ENCODE peak calls at places on chromosomes 2 and 18, in six cellular contexts. W is fibroblast of the aortic adventitia, Q is adipocyte, X is heart right ventricle, Z is right cardiac atrium, F is HFF-Myc. L is an unnamed sample.

GRCh38 chr18:55179460-55180195 is 220.4 kb upstream of the CCDC68 start:
- DNase-seq in W (peak), Q (peak), X (no peak), Z (no peak), F (peak), L (peak)

GRCh38 chr2:40955635-40956034 is 503.7 kb upstream of the SLC8A1 start:
- DNase-seq in W (no peak), Q (no peak), X (no peak), Z (no peak), F (no peak), L (no peak)

GRCh38 chr2:119536209-119536608 is 8.0 kb upstream of the CFAP221 start:
- DNase-seq in W (no peak), Q (no peak), X (no peak), Z (no peak), F (no peak), L (no peak)

GRCh38 chr2:182115258-182115657 is 129.6 kb downstream of the PPP1R1C start:
- DNase-seq in W (no peak), Q (no peak), X (no peak), Z (no peak), F (no peak), L (no peak)

GRCh38 chr2:227413371-227413770 is 25.6 kb upstream of the SCYGR1 start:
- DNase-seq in W (no peak), Q (no peak), X (no peak), Z (no peak), F (no peak), L (no peak)

GRCh38 chr2:138787053-138787666 is 7.0 kb upstream of the NXPH2 start:
- DNase-seq in W (peak), Q (peak), X (no peak), Z (no peak), F (peak), L (no peak)

GRCh38 chr2:88651646-88652045 is 24.4 kb upstream of the EIF2AK3 start:
- DNase-seq in W (no peak), Q (no peak), X (no peak), Z (no peak), F (no peak), L (no peak)

GRCh38 chr2:30136729-30137444 is 9.9 kb upstream of the YPEL5 start:
- DNase-seq in W (no peak), Q (no peak), X (no peak), Z (no peak), F (no peak), L (no peak)

GRCh38 chr2:231604101-231604684 is 11.5 kb downstream of the TEX44 start:
- DNase-seq in W (no peak), Q (no peak), X (peak), Z (peak), F (no peak), L (no peak)

GRCh38 chr2:11398710-11399109 is 54.3 kb upstream of the ROCK2 start:
- DNase-seq in W (no peak), Q (no peak), X (peak), Z (peak), F (no peak), L (no peak)

GRCh38 chr2:45192481-45192880 is 183.2 kb upstream of the SIX2 start:
- DNase-seq in W (no peak), Q (no peak), X (no peak), Z (no peak), F (no peak), L (no peak)

GRCh38 chr2:160920791-160921303 is 239.4 kb upstream of the TANK start:
- DNase-seq in W (peak), Q (peak), X (peak), Z (peak), F (peak), L (peak)

GRCh38 chr2:16852651-16853050 is 187.0 kb upstream of the CYRIA start:
- DNase-seq in W (no peak), Q (no peak), X (no peak), Z (no peak), F (no peak), L (no peak)

GRCh38 chr18:27685807-27686412 is 491.0 kb downstream of the CDH2 start:
- DNase-seq in W (peak), Q (peak), X (no peak), Z (peak), F (peak), L (peak)

GRCh38 chr2:12721571-12722444 is 5.1 kb downstream of the TRIB2 start:
- DNase-seq in W (peak), Q (peak), X (no peak), Z (peak), F (no peak), L (no peak)

GRCh38 chr18:58862851-58863538 is 1.7 kb upstream of the ZNF532 start:
- DNase-seq in W (peak), Q (peak), X (peak), Z (peak), F (no peak), L (no peak)

GRCh38 chr2:4507706-4508105 is 804.3 kb downstream of the DCDC2C start:
- DNase-seq in W (no peak), Q (no peak), X (no peak), Z (no peak), F (no peak), L (no peak)

GRCh38 chr2:128628996-128629395 is 310.3 kb upstream of the HS6ST1 start:
- DNase-seq in W (no peak), Q (no peak), X (no peak), Z (no peak), F (no peak), L (no peak)

GRCh38 chr2:236731767-236732580 is 162.3 kb downstream of the ACKR3 start:
- DNase-seq in W (peak), Q (peak), X (peak), Z (peak), F (no peak), L (no peak)

GRCh38 chr2:68653538-68653982 is 10.2 kb downstream of the PROKR1 start:
- DNase-seq in W (peak), Q (peak), X (peak), Z (peak), F (peak), L (no peak)

GRCh38 chr2:218998414-218999002 is 5.3 kb upstream of the CRYBA2 start:
- DNase-seq in W (no peak), Q (no peak), X (no peak), Z (no peak), F (no peak), L (no peak)

GRCh38 chr2:43125090-43125998 is 101.1 kb downstream of the ZFP36L2 start:
- DNase-seq in W (no peak), Q (no peak), X (no peak), Z (no peak), F (no peak), L (no peak)

GRCh38 chr2:170455617-170456426 is 259.3 kb upstream of the SP5 start:
- DNase-seq in W (no peak), Q (no peak), X (no peak), Z (no peak), F (no peak), L (no peak)

GRCh38 chr2:112708968-112709367 is 11.9 kb upstream of the NT5DC4 start:
- DNase-seq in W (no peak), Q (no peak), X (no peak), Z (no peak), F (no peak), L (no peak)

GRCh38 chr2:129480790-129481189 is 498.7 kb upstream of the RAB6C start:
- DNase-seq in W (no peak), Q (no peak), X (no peak), Z (no peak), F (no peak), L (no peak)

GRCh38 chr18:75204978-75205759 is 3.8 kb downstream of the PTGR3 start:
- DNase-seq in W (no peak), Q (peak), X (no peak), Z (no peak), F (no peak), L (no peak)

GRCh38 chr2:197500503-197501179 is 462 bp downstream of the HSPE1 start:
- DNase-seq in W (peak), Q (peak), X (no peak), Z (no peak), F (no peak), L (no peak)

GRCh38 chr18:23864620-23865019 is 149.9 kb upstream of the TTC39C start:
- DNase-seq in W (no peak), Q (no peak), X (no peak), Z (no peak), F (no peak), L (no peak)

GRCh38 chr18:68960355-68960754 is 162.5 kb downstream of the CCDC102B start:
- DNase-seq in W (no peak), Q (no peak), X (no peak), Z (peak), F (no peak), L (no peak)

GRCh38 chr2:235665656-235666239 is 171.9 kb downstream of the AGAP1 start:
- DNase-seq in W (peak), Q (no peak), X (no peak), Z (no peak), F (no peak), L (no peak)

GRCh38 chr2:190117305-190117704 is 54.8 kb upstream of the MSTN start:
- DNase-seq in W (no peak), Q (peak), X (no peak), Z (no peak), F (no peak), L (no peak)

GRCh38 chr2:190119948-190120347 is 57.4 kb upstream of the MSTN start:
- DNase-seq in W (no peak), Q (no peak), X (peak), Z (peak), F (no peak), L (no peak)

GRCh38 chr2:190123956-190124355 is 61.4 kb upstream of the MSTN start:
- DNase-seq in W (peak), Q (peak), X (no peak), Z (no peak), F (no peak), L (peak)

GRCh38 chr2:190121971-190122370 is 59.4 kb upstream of the MSTN start:
- DNase-seq in W (peak), Q (peak), X (no peak), Z (no peak), F (no peak), L (no peak)

GRCh38 chr2:190119257-190119656 is 56.7 kb upstream of the MSTN start:
- DNase-seq in W (peak), Q (no peak), X (peak), Z (peak), F (no peak), L (no peak)
- H3K4me3 ChIP-seq in W (peak), Q (peak), X (no peak), Z (peak), F (no peak), L (no peak)

GRCh38 chr2:111053266-111053665 is 67.4 kb upstream of the BCL2L11 start:
- DNase-seq in W (no peak), Q (no peak), X (no peak), Z (no peak), F (no peak), L (no peak)
- H3K4me3 ChIP-seq in W (no peak), Q (no peak), X (no peak), Z (no peak), F (no peak), L (no peak)

GRCh38 chr18:34115409-34116081 is 109.2 kb downstream of the NOL4 start:
- DNase-seq in W (peak), Q (no peak), X (no peak), Z (no peak), F (no peak), L (no peak)

GRCh38 chr18:34120294-34120693 is 104.4 kb downstream of the NOL4 start:
- DNase-seq in W (no peak), Q (peak), X (no peak), Z (no peak), F (no peak), L (no peak)

GRCh38 chr18:34117319-34117718 is 107.4 kb downstream of the NOL4 start:
- DNase-seq in W (no peak), Q (peak), X (no peak), Z (no peak), F (no peak), L (no peak)

GRCh38 chr18:34122724-34123334 is 101.9 kb downstream of the NOL4 start:
- DNase-seq in W (peak), Q (peak), X (peak), Z (no peak), F (peak), L (peak)

GRCh38 chr18:34121157-34121807 is 103.4 kb downstream of the NOL4 start:
- DNase-seq in W (peak), Q (peak), X (no peak), Z (no peak), F (no peak), L (no peak)
- H3K4me3 ChIP-seq in W (no peak), Q (peak), X (no peak), Z (no peak), F (no peak), L (no peak)

GRCh38 chr2:64644240-64645013 is 9.3 kb downstream of the SERTAD2 start:
- DNase-seq in W (peak), Q (peak), X (peak), Z (peak), F (no peak), L (no peak)

GRCh38 chr2:64646007-64646880 is 7.5 kb downstream of the SERTAD2 start:
- DNase-seq in W (peak), Q (peak), X (peak), Z (peak), F (no peak), L (no peak)

GRCh38 chr2:64645014-64645418 is 8.7 kb downstream of the SERTAD2 start:
- DNase-seq in W (peak), Q (peak), X (peak), Z (peak), F (no peak), L (no peak)

GRCh38 chr2:64641585-64641984 is 12.1 kb downstream of the SERTAD2 start:
- DNase-seq in W (no peak), Q (no peak), X (no peak), Z (no peak), F (no peak), L (no peak)

DNA sequence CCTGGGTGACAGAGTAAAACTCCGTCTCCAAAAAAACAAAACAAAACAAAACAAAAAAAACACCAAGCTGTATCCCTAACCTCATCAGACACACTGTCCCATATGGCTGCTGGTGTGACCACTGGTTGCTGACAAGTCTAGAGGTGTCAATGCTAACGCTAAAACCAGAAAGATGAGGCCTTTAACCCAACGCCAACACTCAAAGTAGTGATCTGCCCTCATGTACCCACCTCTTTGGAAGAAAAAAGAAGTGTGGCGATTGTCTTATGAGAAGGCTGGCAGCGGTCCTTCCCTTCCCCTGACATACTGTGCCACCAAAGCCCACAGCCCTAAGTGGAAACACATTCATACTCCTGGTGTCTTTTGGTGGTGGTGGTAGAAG is 9.9 kb downstream of the SERTAD2 start:
- DNase-seq in W (no peak), Q (no peak), X (no peak), Z (no peak), F (no peak), L (no peak)
- H3K4me3 ChIP-seq in W (peak), Q (peak), X (peak), Z (no peak), F (peak), L (peak)

DNA sequence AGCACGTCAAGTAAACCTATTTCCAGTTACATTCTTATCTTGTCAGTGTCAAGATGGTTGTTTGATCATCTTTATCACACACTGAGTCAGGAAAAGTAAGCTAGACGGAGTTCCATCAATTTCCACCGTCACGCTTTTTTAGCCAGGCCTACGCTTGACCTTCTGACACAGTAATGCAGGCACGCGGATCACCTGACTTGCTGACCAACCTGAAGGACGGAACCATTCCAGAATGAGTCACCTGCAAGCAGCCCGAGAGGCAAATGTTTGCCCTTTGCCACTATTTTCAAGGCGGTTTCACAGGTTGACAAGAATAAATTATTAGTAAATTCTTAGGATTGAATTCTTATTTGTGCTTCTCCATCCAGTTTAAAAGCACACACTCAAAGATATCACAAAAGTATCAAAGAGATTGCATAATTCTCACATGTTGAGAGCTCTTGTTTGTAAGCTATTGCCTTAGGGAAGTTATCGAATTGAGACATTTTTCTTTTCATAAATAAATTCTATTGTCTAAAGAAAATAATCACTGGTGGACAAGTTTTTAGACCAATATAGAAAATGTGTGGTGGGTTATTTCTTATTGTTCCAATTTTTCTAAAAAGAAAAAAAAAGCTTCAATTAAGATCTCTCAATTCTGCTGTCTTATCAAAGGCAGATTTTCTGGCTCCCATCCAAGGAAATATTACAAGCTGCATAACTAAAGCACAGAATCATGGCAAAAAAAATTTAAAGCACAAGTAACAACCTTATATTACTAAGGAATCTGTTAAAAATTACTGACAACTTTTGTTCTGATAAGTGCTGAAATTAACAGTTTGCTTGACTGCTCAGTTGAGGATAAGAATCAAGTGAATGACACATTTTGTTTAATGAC is 31.9 kb downstream of the UXS1 start:
- DNase-seq in W (peak), Q (peak), X (no peak), Z (no peak), F (no peak), L (no peak)
- H3K4me3 ChIP-seq in W (no peak), Q (no peak), X (no peak), Z (no peak), F (no peak), L (no peak)

GRCh38 chr18:50398947-50399346 is 24.1 kb downstream of the SKA1 start:
- DNase-seq in W (no peak), Q (no peak), X (no peak), Z (no peak), F (no peak), L (no peak)

GRCh38 chr18:50398099-50398498 is 23.3 kb downstream of the SKA1 start:
- DNase-seq in W (no peak), Q (no peak), X (no peak), Z (no peak), F (no peak), L (no peak)

GRCh38 chr18:50399582-50399981 is 24.7 kb downstream of the SKA1 start:
- DNase-seq in W (no peak), Q (no peak), X (no peak), Z (no peak), F (peak), L (no peak)

GRCh38 chr18:50401334-50401733 is 26.5 kb downstream of the SKA1 start:
- DNase-seq in W (no peak), Q (no peak), X (no peak), Z (no peak), F (no peak), L (no peak)

DNA sequence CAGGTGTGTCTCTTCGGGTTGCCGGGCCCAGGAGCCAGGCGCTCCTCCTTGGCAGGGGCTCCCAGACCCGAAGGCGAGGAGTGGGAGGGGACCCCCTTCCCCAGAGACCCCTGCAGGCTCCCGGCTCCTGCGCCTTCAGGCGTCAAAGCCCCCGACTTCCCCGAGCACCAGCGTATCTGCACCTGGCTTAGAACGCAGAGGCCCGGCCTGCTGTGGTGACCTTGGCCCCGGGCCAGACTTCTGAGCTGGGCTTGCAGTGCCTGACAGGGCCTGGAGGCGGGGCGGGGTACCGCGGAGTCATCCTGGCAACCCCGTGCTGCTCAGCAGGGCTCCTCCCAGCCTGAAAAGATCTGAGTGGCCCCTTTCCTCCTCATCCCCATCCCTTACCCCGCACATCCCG is 27.0 kb downstream of the SKA1 start:
- DNase-seq in W (peak), Q (no peak), X (peak), Z (peak), F (no peak), L (no peak)
- H3K4me3 ChIP-seq in W (no peak), Q (no peak), X (no peak), Z (no peak), F (no peak), L (no peak)

DNA sequence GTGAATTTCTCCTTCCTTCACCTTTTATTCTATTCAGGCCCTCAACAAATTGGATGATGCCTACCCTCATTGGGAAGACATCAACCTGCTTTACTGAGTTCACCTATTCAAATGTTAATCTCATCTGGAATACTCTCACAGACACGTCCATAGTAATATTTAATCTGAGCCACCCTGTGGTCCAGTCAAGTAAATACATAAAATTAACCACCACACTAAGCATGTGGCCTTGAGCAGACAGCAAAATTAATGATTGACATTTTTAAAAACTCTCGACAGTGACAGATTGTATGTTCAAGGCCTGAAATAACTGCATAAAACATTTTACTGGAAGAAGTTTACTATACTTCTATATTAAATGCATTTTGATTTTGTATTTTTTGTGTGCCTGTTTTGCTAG is 540.6 kb upstream of the GCFC2 start:
- DNase-seq in W (no peak), Q (no peak), X (no peak), Z (no peak), F (no peak), L (no peak)
- H3K4me3 ChIP-seq in W (no peak), Q (no peak), X (no peak), Z (no peak), F (no peak), L (no peak)

GRCh38 chr2:148922776-148923175 is 47.7 kb downstream of the KIF5C start:
- DNase-seq in W (no peak), Q (no peak), X (no peak), Z (no peak), F (no peak), L (no peak)

GRCh38 chr2:148928395-148928794 is 53.4 kb downstream of the KIF5C start:
- DNase-seq in W (no peak), Q (no peak), X (no peak), Z (no peak), F (no peak), L (no peak)

GRCh38 chr2:148927010-148927409 is 52.0 kb downstream of the KIF5C start:
- DNase-seq in W (no peak), Q (no peak), X (no peak), Z (peak), F (no peak), L (no peak)

GRCh38 chr2:148930046-148930775 is 55.2 kb downstream of the KIF5C start:
- DNase-seq in W (peak), Q (peak), X (no peak), Z (no peak), F (no peak), L (no peak)

GRCh38 chr2:148926291-148926961 is 51.4 kb downstream of the KIF5C start:
- DNase-seq in W (peak), Q (peak), X (no peak), Z (no peak), F (no peak), L (peak)
- H3K4me3 ChIP-seq in W (no peak), Q (no peak), X (no peak), Z (no peak), F (no peak), L (no peak)